ENCODE peak calls at places on chromosomes 11 and 22, in nine cellular contexts. E is left ventricle myocardium inferior, X is HFF-Myc, J is HFFc6, U is nephron progenitor cell, Y is lung, S is SK-N-SH, G is RWPE1, C is osteoblast. H is an unnamed sample.

GRCh38 chr22:46650078-46650810 is 30.1 kb downstream of the GRAMD4 start:
- DNase-seq in E (no peak), X (no peak), J (no peak), U (no peak), Y (no peak), S (no peak), G (no peak), C (no peak), H (no peak)

GRCh38 chr22:21447694-21448402 is 19.3 kb upstream of the TMEM191C start:
- DNase-seq in E (no peak), X (no peak), J (no peak), U (no peak), Y (no peak), S (peak), G (no peak), C (no peak), H (no peak)

GRCh38 chr11:112961751-112962747 is 829 bp downstream of the NCAM1 start:
- DNase-seq in E (peak), X (no peak), J (no peak), U (peak), Y (no peak), S (peak), G (no peak), C (peak), H (no peak)

GRCh38 chr11:86360775-86361395 is 13.8 kb upstream of the CCDC81 start:
- DNase-seq in E (no peak), X (peak), J (peak), U (no peak), Y (no peak), S (no peak), G (peak), C (peak), H (peak)

GRCh38 chr11:64619811-64620285 is 28.8 kb downstream of the SLC22A12 start:
- DNase-seq in E (no peak), X (peak), J (peak), U (peak), Y (peak), S (peak), G (no peak), C (peak), H (peak)

GRCh38 chr11:10581481-10582019 is 13.1 kb upstream of the LYVE1 start:
- DNase-seq in E (peak), X (no peak), J (peak), U (no peak), Y (peak), S (no peak), G (peak), C (no peak), H (peak)

GRCh38 chr11:2374456-2375201 is 2.5 kb upstream of the CD81 start:
- DNase-seq in E (no peak), X (no peak), J (no peak), U (no peak), Y (no peak), S (no peak), G (no peak), C (peak), H (no peak)

GRCh38 chr11:44774131-44774530 is 47.4 kb downstream of the TSPAN18 start:
- DNase-seq in E (peak), X (no peak), J (no peak), U (no peak), Y (no peak), S (no peak), G (no peak), C (no peak), H (no peak)

GRCh38 chr11:35303596-35304392 is 115.6 kb downstream of the SLC1A2 start:
- DNase-seq in E (no peak), X (no peak), J (peak), U (no peak), Y (peak), S (no peak), G (no peak), C (peak), H (peak)

GRCh38 chr11:38448284-38448683 is 1850.2 kb upstream of the RAG2 start:
- DNase-seq in E (peak), X (no peak), J (no peak), U (no peak), Y (no peak), S (no peak), G (no peak), C (no peak), H (peak)

GRCh38 chr11:4027746-4028145 is 66.9 kb upstream of the RRM1 start:
- DNase-seq in E (no peak), X (no peak), J (no peak), U (no peak), Y (no peak), S (no peak), G (no peak), C (no peak), H (no peak)

GRCh38 chr22:49292909-49293308 is 534.8 kb downstream of the BRD1 start:
- DNase-seq in E (no peak), X (no peak), J (no peak), U (no peak), Y (no peak), S (no peak), G (no peak), C (no peak), H (no peak)

DNA sequence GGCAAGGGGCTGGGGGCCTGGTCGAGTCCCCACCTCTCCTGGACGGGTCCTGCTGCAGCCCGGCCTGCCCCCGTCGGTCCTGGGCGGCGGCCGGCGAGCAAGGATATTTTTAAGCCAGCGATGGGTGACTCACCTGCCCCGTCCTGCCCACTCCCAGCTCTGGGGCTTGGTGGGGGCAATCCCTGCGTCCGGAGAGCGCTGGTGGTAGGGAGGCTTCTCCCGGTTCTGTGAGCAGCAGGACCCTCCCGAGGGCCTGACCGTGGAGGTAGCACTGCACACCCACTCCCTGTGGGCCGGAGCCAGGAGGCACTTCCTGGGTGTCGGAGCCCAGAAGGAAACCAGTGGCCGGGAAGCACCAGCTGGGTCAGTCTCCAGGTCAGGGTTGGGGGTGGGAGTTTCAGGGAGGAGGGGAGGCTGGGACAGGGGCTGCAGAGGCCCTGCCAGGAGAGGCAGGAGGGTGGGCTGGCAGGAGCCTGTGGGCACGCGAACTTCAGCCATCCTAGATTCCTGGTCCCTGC is 467 bp downstream of the EPS8L2 start:
- DNase-seq in E (no peak), X (no peak), J (peak), U (no peak), Y (no peak), S (no peak), G (no peak), C (peak), H (peak)
- TF ChIP-seq CTCF in E (no peak), X (no peak), J (no peak), U (no peak), Y (no peak), S (no peak), G (no peak), C (no peak), H (peak)

GRCh38 chr11:102592634-102593581 is 32.2 kb downstream of the MMP20 start:
- DNase-seq in E (no peak), X (no peak), J (no peak), U (no peak), Y (no peak), S (peak), G (peak), C (no peak), H (peak)
- TF ChIP-seq CTCF in E (peak), X (peak), J (peak), U (peak), Y (peak), S (peak), G (peak), C (peak), H (peak)

GRCh38 chr11:120431633-120432032 is 79.9 kb upstream of the GRIK4 start:
- DNase-seq in E (no peak), X (peak), J (peak), U (no peak), Y (no peak), S (peak), G (peak), C (no peak), H (peak)
- TF ChIP-seq CTCF in E (peak), X (peak), J (peak), U (no peak), Y (no peak), S (peak), G (peak), C (peak), H (peak)

DNA sequence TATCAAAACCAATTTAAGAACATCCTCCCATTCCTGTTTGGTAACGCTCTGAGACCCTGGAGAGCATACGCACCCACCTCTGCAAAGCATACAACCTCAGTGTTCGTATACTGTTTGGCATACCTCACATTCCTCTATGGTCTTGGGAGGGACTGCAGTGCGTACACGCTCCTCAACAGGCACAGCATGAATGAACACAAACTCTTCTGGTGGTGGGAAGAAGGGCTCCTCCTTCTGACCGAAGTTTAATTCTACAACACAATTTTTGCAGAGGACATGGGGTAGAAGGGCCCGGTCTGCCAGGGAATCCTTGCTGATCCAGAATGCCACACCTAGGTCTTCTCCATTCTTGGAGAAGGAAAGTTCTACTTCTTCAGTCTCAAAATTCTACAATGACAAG is 5.3 kb downstream of the HNRNPUL2 start:
- DNase-seq in E (no peak), X (no peak), J (no peak), U (no peak), Y (no peak), S (no peak), G (no peak), C (no peak), H (no peak)
- TF ChIP-seq CTCF in E (no peak), X (peak), J (peak), U (no peak), Y (no peak), S (peak), G (no peak), C (no peak), H (no peak)

DNA sequence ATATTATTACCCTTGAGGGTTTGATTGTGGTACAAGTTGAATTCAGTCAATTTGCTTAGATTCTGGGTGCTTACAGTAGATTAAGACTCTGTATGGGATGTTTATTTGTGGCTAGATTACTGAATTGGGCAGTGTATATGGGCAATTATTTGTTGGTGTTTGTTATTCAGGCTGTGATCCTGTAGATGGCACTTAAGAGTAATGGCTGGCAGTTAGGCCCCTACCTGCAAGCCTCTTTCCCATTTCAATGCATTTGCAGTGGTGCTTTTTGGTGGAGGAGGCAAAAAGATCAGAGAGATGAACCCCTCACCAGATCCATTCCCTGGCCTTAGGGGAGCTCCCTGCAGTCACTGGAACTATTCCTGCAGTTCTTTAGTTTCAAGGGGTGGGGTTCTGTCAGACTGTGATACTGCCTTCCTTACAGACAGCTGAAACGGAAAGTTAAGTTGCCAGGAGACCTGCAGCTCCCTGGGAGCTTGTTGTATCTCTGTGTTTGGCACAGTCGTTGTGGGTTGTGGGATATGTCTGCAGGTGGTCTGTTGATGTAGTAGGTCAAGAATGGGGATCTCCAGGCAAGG is 199.5 kb downstream of the AASDHPPT start:
- DNase-seq in E (no peak), X (no peak), J (no peak), U (no peak), Y (no peak), S (peak), G (peak), C (no peak), H (peak)
- TF ChIP-seq CTCF in E (no peak), X (peak), J (peak), U (no peak), Y (no peak), S (peak), G (no peak), C (peak), H (peak)

GRCh38 chr11:78731008-78731407 is 156.3 kb upstream of the NARS2 start:
- DNase-seq in E (no peak), X (no peak), J (no peak), U (no peak), Y (peak), S (no peak), G (no peak), C (no peak), H (peak)
- TF ChIP-seq CTCF in E (no peak), X (no peak), J (no peak), U (no peak), Y (no peak), S (no peak), G (no peak), C (no peak), H (no peak)

DNA sequence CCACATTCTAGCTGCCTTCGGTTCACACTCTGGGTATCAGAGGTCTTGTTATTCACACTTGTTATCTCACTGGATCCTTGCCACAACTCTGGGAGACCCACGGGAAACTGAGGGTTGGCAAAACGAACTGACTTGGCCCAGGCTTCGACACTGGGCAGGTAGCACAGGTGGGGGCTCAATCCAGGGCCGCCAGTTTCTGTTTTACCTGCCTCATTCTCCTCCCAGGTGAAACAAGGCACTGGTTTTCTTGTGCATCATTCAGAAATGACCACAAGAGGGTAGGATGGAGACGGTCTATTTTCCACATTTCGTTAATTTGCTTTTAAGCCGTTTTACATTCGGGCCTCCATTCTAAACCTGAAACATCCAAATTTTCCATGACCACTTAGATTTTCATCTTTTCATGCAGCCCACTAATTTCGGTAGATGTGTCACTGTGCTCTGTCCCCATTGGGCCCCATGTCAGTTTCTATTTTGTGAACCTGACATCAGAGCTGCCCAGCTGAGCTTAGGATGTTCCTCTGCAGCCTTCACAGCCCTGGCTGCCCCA is 108.1 kb downstream of the KIAA1671 start:
- DNase-seq in E (no peak), X (no peak), J (no peak), U (no peak), Y (no peak), S (no peak), G (peak), C (peak), H (no peak)
- TF ChIP-seq CTCF in E (peak), X (no peak), J (peak), U (peak), Y (peak), S (peak), G (no peak), C (peak), H (no peak)